ENCODE peak calls at places on chromosome 10, in five cellular contexts. One of them, this sample, is unnamed.

GRCh38 chr10:110756886-110757285 is 112.8 kb downstream of the RBM20 start:
- DNase-seq in 8988T: no peak
- DNase-seq in cerebellum: no peak
- DNase-seq in stimulated activated CD4-positive, alpha-beta T cell treated with anti-CD3 and anti-CD28 coated beads, Interleukin-1b, Interleukin-23, amount 100 ng/mL, for 24 hours: no peak
- DNase-seq in IMR-90: no peak
- DNase-seq in this sample: no peak

GRCh38 chr10:60182691-60183090 is 207.0 kb downstream of the ANK3 start:
- DNase-seq in 8988T: no peak
- DNase-seq in cerebellum: no peak
- DNase-seq in stimulated activated CD4-positive, alpha-beta T cell treated with anti-CD3 and anti-CD28 coated beads, Interleukin-1b, Interleukin-23, amount 100 ng/mL, for 24 hours: no peak
- DNase-seq in IMR-90: peak; percentile 21
- DNase-seq in this sample: no peak

GRCh38 chr10:113572520-113573290 is 19.9 kb downstream of the HABP2 start:
- DNase-seq in 8988T: no peak
- DNase-seq in cerebellum: no peak
- DNase-seq in stimulated activated CD4-positive, alpha-beta T cell treated with anti-CD3 and anti-CD28 coated beads, Interleukin-1b, Interleukin-23, amount 100 ng/mL, for 24 hours: no peak
- DNase-seq in IMR-90: no peak
- DNase-seq in this sample: no peak

GRCh38 chr10:48890904-48891839 is 48.5 kb downstream of the LRRC18 start:
- DNase-seq in 8988T: no peak
- DNase-seq in cerebellum: no peak
- DNase-seq in stimulated activated CD4-positive, alpha-beta T cell treated with anti-CD3 and anti-CD28 coated beads, Interleukin-1b, Interleukin-23, amount 100 ng/mL, for 24 hours: no peak
- DNase-seq in IMR-90: no peak
- DNase-seq in this sample: no peak

GRCh38 chr10:73357821-73358220 is 843 bp downstream of the CFAP70 start:
- DNase-seq in 8988T: no peak
- DNase-seq in cerebellum: no peak
- DNase-seq in stimulated activated CD4-positive, alpha-beta T cell treated with anti-CD3 and anti-CD28 coated beads, Interleukin-1b, Interleukin-23, amount 100 ng/mL, for 24 hours: no peak
- DNase-seq in IMR-90: no peak
- DNase-seq in this sample: no peak

GRCh38 chr10:90148121-90148855 is 446.9 kb downstream of the KIF20B start:
- DNase-seq in 8988T: no peak
- DNase-seq in cerebellum: no peak
- DNase-seq in stimulated activated CD4-positive, alpha-beta T cell treated with anti-CD3 and anti-CD28 coated beads, Interleukin-1b, Interleukin-23, amount 100 ng/mL, for 24 hours: no peak
- DNase-seq in IMR-90: peak; percentile 22
- DNase-seq in this sample: no peak

GRCh38 chr10:21760332-21760731 is 226.3 kb downstream of the MLLT10 start:
- DNase-seq in 8988T: no peak
- DNase-seq in cerebellum: no peak
- DNase-seq in stimulated activated CD4-positive, alpha-beta T cell treated with anti-CD3 and anti-CD28 coated beads, Interleukin-1b, Interleukin-23, amount 100 ng/mL, for 24 hours: no peak
- DNase-seq in IMR-90: no peak
- DNase-seq in this sample: no peak

GRCh38 chr10:1762066-1762465 is 24.7 kb upstream of the ADARB2 start:
- DNase-seq in 8988T: no peak
- DNase-seq in cerebellum: no peak
- DNase-seq in stimulated activated CD4-positive, alpha-beta T cell treated with anti-CD3 and anti-CD28 coated beads, Interleukin-1b, Interleukin-23, amount 100 ng/mL, for 24 hours: no peak
- DNase-seq in IMR-90: no peak
- DNase-seq in this sample: no peak

GRCh38 chr10:33248638-33249037 is 85.8 kb downstream of the NRP1 start:
- DNase-seq in 8988T: no peak
- DNase-seq in cerebellum: no peak
- DNase-seq in stimulated activated CD4-positive, alpha-beta T cell treated with anti-CD3 and anti-CD28 coated beads, Interleukin-1b, Interleukin-23, amount 100 ng/mL, for 24 hours: no peak
- DNase-seq in IMR-90: peak; percentile 95
- DNase-seq in this sample: no peak

GRCh38 chr10:124403548-124403947 is 15.2 kb downstream of the OAT start:
- DNase-seq in 8988T: no peak
- DNase-seq in cerebellum: peak; percentile 64
- DNase-seq in stimulated activated CD4-positive, alpha-beta T cell treated with anti-CD3 and anti-CD28 coated beads, Interleukin-1b, Interleukin-23, amount 100 ng/mL, for 24 hours: no peak
- DNase-seq in IMR-90: peak; percentile 81
- DNase-seq in this sample: peak; percentile 30

GRCh38 chr10:70958396-70958795 is 70.0 kb upstream of the PCBD1 start:
- DNase-seq in 8988T: no peak
- DNase-seq in cerebellum: no peak
- DNase-seq in stimulated activated CD4-positive, alpha-beta T cell treated with anti-CD3 and anti-CD28 coated beads, Interleukin-1b, Interleukin-23, amount 100 ng/mL, for 24 hours: no peak
- DNase-seq in IMR-90: peak; percentile 25
- DNase-seq in this sample: no peak

GRCh38 chr10:71812016-71812912 is 38.8 kb downstream of the PSAP start:
- DNase-seq in 8988T: peak; percentile 91
- DNase-seq in cerebellum: no peak
- DNase-seq in stimulated activated CD4-positive, alpha-beta T cell treated with anti-CD3 and anti-CD28 coated beads, Interleukin-1b, Interleukin-23, amount 100 ng/mL, for 24 hours: peak; percentile 50
- DNase-seq in IMR-90: peak; percentile 34
- DNase-seq in this sample: peak; percentile 74

GRCh38 chr10:43151371-43151770 is 13.1 kb downstream of the CSGALNACT2 start:
- DNase-seq in 8988T: no peak
- DNase-seq in cerebellum: no peak
- DNase-seq in stimulated activated CD4-positive, alpha-beta T cell treated with anti-CD3 and anti-CD28 coated beads, Interleukin-1b, Interleukin-23, amount 100 ng/mL, for 24 hours: no peak
- DNase-seq in IMR-90: no peak
- DNase-seq in this sample: no peak

GRCh38 chr10:78738861-78739260 is 329.9 kb upstream of the ZMIZ1 start:
- DNase-seq in 8988T: no peak
- DNase-seq in cerebellum: no peak
- DNase-seq in stimulated activated CD4-positive, alpha-beta T cell treated with anti-CD3 and anti-CD28 coated beads, Interleukin-1b, Interleukin-23, amount 100 ng/mL, for 24 hours: no peak
- DNase-seq in IMR-90: no peak
- DNase-seq in this sample: no peak

GRCh38 chr10:95363303-95363912 is 72.6 kb upstream of the PDLIM1 start:
- DNase-seq in 8988T: peak; percentile 35
- DNase-seq in cerebellum: peak; percentile 71
- DNase-seq in stimulated activated CD4-positive, alpha-beta T cell treated with anti-CD3 and anti-CD28 coated beads, Interleukin-1b, Interleukin-23, amount 100 ng/mL, for 24 hours: peak; percentile 17
- DNase-seq in IMR-90: peak; percentile 77
- DNase-seq in this sample: no peak

GRCh38 chr10:61471491-61471890 is 18.3 kb upstream of the TMEM26 start:
- DNase-seq in 8988T: no peak
- DNase-seq in cerebellum: no peak
- DNase-seq in stimulated activated CD4-positive, alpha-beta T cell treated with anti-CD3 and anti-CD28 coated beads, Interleukin-1b, Interleukin-23, amount 100 ng/mL, for 24 hours: no peak
- DNase-seq in IMR-90: no peak
- DNase-seq in this sample: no peak

GRCh38 chr10:30027057-30028005 is 32.1 kb downstream of the JCAD start:
- DNase-seq in 8988T: no peak
- DNase-seq in cerebellum: no peak
- DNase-seq in stimulated activated CD4-positive, alpha-beta T cell treated with anti-CD3 and anti-CD28 coated beads, Interleukin-1b, Interleukin-23, amount 100 ng/mL, for 24 hours: peak; percentile 49
- DNase-seq in IMR-90: no peak
- DNase-seq in this sample: peak; percentile 52

GRCh38 chr10:43846968-43847367 is 198.3 kb upstream of the ZNF32 start:
- DNase-seq in 8988T: no peak
- DNase-seq in cerebellum: no peak
- DNase-seq in stimulated activated CD4-positive, alpha-beta T cell treated with anti-CD3 and anti-CD28 coated beads, Interleukin-1b, Interleukin-23, amount 100 ng/mL, for 24 hours: no peak
- DNase-seq in IMR-90: no peak
- DNase-seq in this sample: no peak

GRCh38 chr10:95547791-95548435 is 13.3 kb downstream of the SORBS1 start:
- DNase-seq in 8988T: no peak
- DNase-seq in cerebellum: no peak
- DNase-seq in stimulated activated CD4-positive, alpha-beta T cell treated with anti-CD3 and anti-CD28 coated beads, Interleukin-1b, Interleukin-23, amount 100 ng/mL, for 24 hours: no peak
- DNase-seq in IMR-90: no peak
- DNase-seq in this sample: no peak

GRCh38 chr10:54914049-54914448 is 113.0 kb upstream of the PCDH15 start:
- DNase-seq in 8988T: no peak
- DNase-seq in cerebellum: no peak
- DNase-seq in stimulated activated CD4-positive, alpha-beta T cell treated with anti-CD3 and anti-CD28 coated beads, Interleukin-1b, Interleukin-23, amount 100 ng/mL, for 24 hours: no peak
- DNase-seq in IMR-90: no peak
- DNase-seq in this sample: no peak

GRCh38 chr10:101817542-101818118 is 614 bp downstream of the OGA start:
- DNase-seq in 8988T: no peak
- DNase-seq in cerebellum: peak; percentile 40
- DNase-seq in stimulated activated CD4-positive, alpha-beta T cell treated with anti-CD3 and anti-CD28 coated beads, Interleukin-1b, Interleukin-23, amount 100 ng/mL, for 24 hours: no peak
- DNase-seq in IMR-90: peak; percentile 95
- DNase-seq in this sample: no peak

GRCh38 chr10:82981137-82981723 is 1106.2 kb downstream of the NRG3 start:
- DNase-seq in 8988T: no peak
- DNase-seq in cerebellum: no peak
- DNase-seq in stimulated activated CD4-positive, alpha-beta T cell treated with anti-CD3 and anti-CD28 coated beads, Interleukin-1b, Interleukin-23, amount 100 ng/mL, for 24 hours: no peak
- DNase-seq in IMR-90: peak; percentile 45
- DNase-seq in this sample: no peak

GRCh38 chr10:46538155-46538554 is 18.3 kb downstream of the GPRIN2 start:
- DNase-seq in 8988T: no peak
- DNase-seq in cerebellum: no peak
- DNase-seq in stimulated activated CD4-positive, alpha-beta T cell treated with anti-CD3 and anti-CD28 coated beads, Interleukin-1b, Interleukin-23, amount 100 ng/mL, for 24 hours: no peak
- DNase-seq in IMR-90: no peak
- DNase-seq in this sample: peak; percentile 4

GRCh38 chr10:533611-534566 is 155.6 kb downstream of the DIP2C start:
- DNase-seq in 8988T: no peak
- DNase-seq in cerebellum: no peak
- DNase-seq in stimulated activated CD4-positive, alpha-beta T cell treated with anti-CD3 and anti-CD28 coated beads, Interleukin-1b, Interleukin-23, amount 100 ng/mL, for 24 hours: no peak
- DNase-seq in IMR-90: no peak
- DNase-seq in this sample: no peak

GRCh38 chr10:28679941-28680752 is 2.8 kb downstream of the BAMBI start:
- DNase-seq in 8988T: no peak
- DNase-seq in cerebellum: no peak
- DNase-seq in stimulated activated CD4-positive, alpha-beta T cell treated with anti-CD3 and anti-CD28 coated beads, Interleukin-1b, Interleukin-23, amount 100 ng/mL, for 24 hours: no peak
- DNase-seq in IMR-90: no peak
- DNase-seq in this sample: no peak

GRCh38 chr10:66837335-66837734 is 88.5 kb upstream of the LRRTM3 start:
- DNase-seq in 8988T: no peak
- DNase-seq in cerebellum: no peak
- DNase-seq in stimulated activated CD4-positive, alpha-beta T cell treated with anti-CD3 and anti-CD28 coated beads, Interleukin-1b, Interleukin-23, amount 100 ng/mL, for 24 hours: no peak
- DNase-seq in IMR-90: no peak
- DNase-seq in this sample: no peak

GRCh38 chr10:103333934-103334520 is 16.9 kb downstream of the PCGF6 start:
- DNase-seq in 8988T: no peak
- DNase-seq in cerebellum: peak; percentile 35
- DNase-seq in stimulated activated CD4-positive, alpha-beta T cell treated with anti-CD3 and anti-CD28 coated beads, Interleukin-1b, Interleukin-23, amount 100 ng/mL, for 24 hours: no peak
- DNase-seq in IMR-90: peak; percentile 33
- DNase-seq in this sample: no peak

This sample was measured in WTC11.